ENCODE peak calls at places on chromosomes 2 and 18, in eight cellular contexts. One of them, this sample, is unnamed.

GRCh38 chr2:235832941-235833340 is 335.2 kb downstream of the GBX2 start:
- DNase-seq in HL-60: no peak
- DNase-seq in mucosa of descending colon: no peak
- DNase-seq in mammary epithelial cell: no peak
- DNase-seq in fibroblast of lung: no peak
- DNase-seq in kidney epithelial cell: no peak
- DNase-seq in OCI-LY7: no peak
- DNase-seq in AG04449: no peak
- DNase-seq in this sample: no peak

GRCh38 chr2:65576861-65577601 is 144.6 kb upstream of the SPRED2 start:
- DNase-seq in mammary epithelial cell: peak; percentile 92
- DNase-seq in fibroblast of lung: peak; percentile 92
- DNase-seq in HL-60: no peak
- DNase-seq in mucosa of descending colon: no peak
- DNase-seq in kidney epithelial cell: peak; percentile 92
- DNase-seq in AG04449: peak; percentile 68
- DNase-seq in OCI-LY7: no peak
- DNase-seq in this sample: peak; percentile 95

GRCh38 chr2:20852139-20852538 is 29.2 kb upstream of the LDAH start:
- DNase-seq in mucosa of descending colon: no peak
- DNase-seq in AG04449: no peak
- DNase-seq in fibroblast of lung: no peak
- DNase-seq in kidney epithelial cell: no peak
- DNase-seq in HL-60: no peak
- DNase-seq in mammary epithelial cell: no peak
- DNase-seq in OCI-LY7: no peak
- DNase-seq in this sample: no peak

GRCh38 chr2:74092236-74092635 is 55.5 kb downstream of the BOLA3 start:
- DNase-seq in OCI-LY7: no peak
- DNase-seq in fibroblast of lung: no peak
- DNase-seq in kidney epithelial cell: no peak
- DNase-seq in mucosa of descending colon: no peak
- DNase-seq in AG04449: no peak
- DNase-seq in mammary epithelial cell: no peak
- DNase-seq in HL-60: no peak
- DNase-seq in this sample: no peak

GRCh38 chr18:44411971-44412370 is 268.7 kb upstream of the SETBP1 start:
- DNase-seq in HL-60: no peak
- DNase-seq in fibroblast of lung: no peak
- DNase-seq in kidney epithelial cell: no peak
- DNase-seq in mucosa of descending colon: no peak
- DNase-seq in mammary epithelial cell: peak; percentile 8
- DNase-seq in OCI-LY7: no peak
- DNase-seq in AG04449: no peak
- DNase-seq in this sample: peak; percentile 18

GRCh38 chr2:122300758-122301157 is 545.3 kb downstream of the TSN start:
- DNase-seq in OCI-LY7: peak; percentile 26
- DNase-seq in fibroblast of lung: no peak
- DNase-seq in HL-60: peak; percentile 20
- DNase-seq in mucosa of descending colon: no peak
- DNase-seq in kidney epithelial cell: no peak
- DNase-seq in mammary epithelial cell: peak; percentile 6
- DNase-seq in AG04449: no peak
- DNase-seq in this sample: peak; percentile 2

GRCh38 chr2:105739408-105739807 is 5.3 kb upstream of the NCK2 start:
- DNase-seq in mammary epithelial cell: no peak
- DNase-seq in fibroblast of lung: no peak
- DNase-seq in mucosa of descending colon: no peak
- DNase-seq in HL-60: no peak
- DNase-seq in OCI-LY7: no peak
- DNase-seq in AG04449: no peak
- DNase-seq in kidney epithelial cell: no peak
- DNase-seq in this sample: no peak

GRCh38 chr2:189798312-189799029 is 14.2 kb downstream of the PMS1 start:
- DNase-seq in kidney epithelial cell: no peak
- DNase-seq in AG04449: peak; percentile 21
- DNase-seq in OCI-LY7: peak; percentile 47
- DNase-seq in fibroblast of lung: peak; percentile 83
- DNase-seq in mucosa of descending colon: no peak
- DNase-seq in mammary epithelial cell: peak; percentile 25
- DNase-seq in HL-60: peak; percentile 9
- DNase-seq in this sample: peak; percentile 67

GRCh38 chr2:162074937-162075688 is 1.1 kb upstream of the DPP4 start:
- DNase-seq in mammary epithelial cell: no peak
- DNase-seq in kidney epithelial cell: no peak
- DNase-seq in AG04449: no peak
- DNase-seq in HL-60: no peak
- DNase-seq in OCI-LY7: no peak
- DNase-seq in mucosa of descending colon: no peak
- DNase-seq in fibroblast of lung: no peak
- DNase-seq in this sample: peak; percentile 94

GRCh38 chr2:8132371-8132831 is 549.5 kb upstream of the ID2 start:
- DNase-seq in HL-60: no peak
- DNase-seq in fibroblast of lung: no peak
- DNase-seq in OCI-LY7: no peak
- DNase-seq in AG04449: no peak
- DNase-seq in kidney epithelial cell: no peak
- DNase-seq in mucosa of descending colon: no peak
- DNase-seq in mammary epithelial cell: peak; percentile 66
- DNase-seq in this sample: peak; percentile 37

GRCh38 chr18:73791081-73791480 is 356.6 kb downstream of the FBXO15 start:
- DNase-seq in mucosa of descending colon: no peak
- DNase-seq in HL-60: no peak
- DNase-seq in mammary epithelial cell: no peak
- DNase-seq in AG04449: no peak
- DNase-seq in kidney epithelial cell: no peak
- DNase-seq in OCI-LY7: no peak
- DNase-seq in fibroblast of lung: peak; percentile 54
- DNase-seq in this sample: peak; percentile 82

GRCh38 chr2:152036611-152037469 is 62.0 kb downstream of the CACNB4 start:
- DNase-seq in AG04449: peak; percentile 16
- DNase-seq in fibroblast of lung: peak; percentile 79
- DNase-seq in mammary epithelial cell: peak; percentile 46
- DNase-seq in kidney epithelial cell: no peak
- DNase-seq in mucosa of descending colon: peak; percentile 41
- DNase-seq in OCI-LY7: peak; percentile 67
- DNase-seq in HL-60: peak; percentile 61
- DNase-seq in this sample: peak; percentile 78

GRCh38 chr2:7646661-7647060 is 729.4 kb downstream of the RNF144A start:
- DNase-seq in fibroblast of lung: no peak
- DNase-seq in mucosa of descending colon: no peak
- DNase-seq in OCI-LY7: no peak
- DNase-seq in AG04449: no peak
- DNase-seq in kidney epithelial cell: no peak
- DNase-seq in mammary epithelial cell: no peak
- DNase-seq in HL-60: no peak
- DNase-seq in this sample: no peak

GRCh38 chr2:26692814-26693286 is 328 bp downstream of the KCNK3 start:
- DNase-seq in kidney epithelial cell: no peak
- DNase-seq in mucosa of descending colon: no peak
- DNase-seq in mammary epithelial cell: peak; percentile 18
- DNase-seq in fibroblast of lung: peak; percentile 21
- DNase-seq in AG04449: no peak
- DNase-seq in HL-60: no peak
- DNase-seq in OCI-LY7: no peak
- DNase-seq in this sample: peak; percentile 3

GRCh38 chr2:203209538-203209937 is 29.3 kb upstream of the CYP20A1 start:
- DNase-seq in AG04449: no peak
- DNase-seq in mammary epithelial cell: no peak
- DNase-seq in mucosa of descending colon: no peak
- DNase-seq in fibroblast of lung: peak; percentile 58
- DNase-seq in HL-60: no peak
- DNase-seq in kidney epithelial cell: no peak
- DNase-seq in OCI-LY7: no peak
- DNase-seq in this sample: peak; percentile 18

GRCh38 chr2:152222975-152223638 is 47.5 kb upstream of the STAM2 start:
- DNase-seq in mammary epithelial cell: peak; percentile 68
- DNase-seq in AG04449: peak; percentile 57
- DNase-seq in HL-60: peak; percentile 21
- DNase-seq in fibroblast of lung: peak; percentile 96
- DNase-seq in mucosa of descending colon: peak; percentile 32
- DNase-seq in OCI-LY7: no peak
- DNase-seq in kidney epithelial cell: no peak
- DNase-seq in this sample: peak; percentile 91

GRCh38 chr2:132923787-132924186 is 253.8 kb upstream of the LYPD1 start:
- DNase-seq in OCI-LY7: no peak
- DNase-seq in mammary epithelial cell: peak; percentile 6
- DNase-seq in HL-60: no peak
- DNase-seq in AG04449: peak; percentile 46
- DNase-seq in fibroblast of lung: peak; percentile 92
- DNase-seq in kidney epithelial cell: no peak
- DNase-seq in mucosa of descending colon: no peak
- DNase-seq in this sample: no peak

GRCh38 chr2:96212336-96212735 is 3.7 kb upstream of the STARD7 start:
- DNase-seq in mucosa of descending colon: no peak
- DNase-seq in HL-60: no peak
- DNase-seq in kidney epithelial cell: no peak
- DNase-seq in fibroblast of lung: no peak
- DNase-seq in mammary epithelial cell: no peak
- DNase-seq in OCI-LY7: no peak
- DNase-seq in AG04449: no peak
- DNase-seq in this sample: no peak

GRCh38 chr2:96209729-96210085 is 1.1 kb upstream of the STARD7 start:
- DNase-seq in fibroblast of lung: no peak
- DNase-seq in OCI-LY7: no peak
- DNase-seq in AG04449: no peak
- DNase-seq in HL-60: no peak
- DNase-seq in mammary epithelial cell: no peak
- DNase-seq in mucosa of descending colon: no peak
- DNase-seq in kidney epithelial cell: no peak
- DNase-seq in this sample: no peak

GRCh38 chr2:96214554-96214953 is 5.9 kb upstream of the STARD7 start:
- DNase-seq in mucosa of descending colon: no peak
- DNase-seq in mammary epithelial cell: no peak
- DNase-seq in OCI-LY7: no peak
- DNase-seq in fibroblast of lung: no peak
- DNase-seq in kidney epithelial cell: no peak
- DNase-seq in HL-60: no peak
- DNase-seq in AG04449: no peak
- DNase-seq in this sample: no peak

GRCh38 chr2:96209011-96209728 is 543 bp upstream of the STARD7 start:
- DNase-seq in mammary epithelial cell: no peak
- DNase-seq in HL-60: no peak
- DNase-seq in OCI-LY7: no peak
- DNase-seq in fibroblast of lung: no peak
- DNase-seq in kidney epithelial cell: no peak
- DNase-seq in AG04449: no peak
- DNase-seq in mucosa of descending colon: no peak
- DNase-seq in this sample: no peak

DNA sequence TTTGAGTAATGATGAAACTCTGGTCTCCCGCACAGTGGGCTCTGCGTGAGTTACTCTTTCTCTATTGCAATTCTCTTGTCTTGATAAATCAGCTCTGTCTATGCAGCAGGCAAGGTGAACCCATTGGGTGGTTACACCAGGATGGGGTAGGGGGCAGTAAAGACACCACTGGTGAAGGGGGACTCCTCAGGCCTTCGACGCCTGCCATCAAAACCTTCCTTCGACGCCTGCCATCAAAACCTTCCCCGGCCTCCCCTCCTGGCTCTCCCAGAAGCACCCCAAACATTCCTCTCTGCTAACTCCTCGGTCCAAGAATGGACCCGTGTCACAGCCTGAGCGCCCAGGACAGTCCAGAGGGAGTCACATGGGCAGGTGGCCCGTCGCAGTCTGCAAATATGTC is 4.8 kb upstream of the STARD7 start:
- DNase-seq in mammary epithelial cell: no peak
- DNase-seq in HL-60: no peak
- DNase-seq in OCI-LY7: no peak
- DNase-seq in fibroblast of lung: no peak
- DNase-seq in mucosa of descending colon: no peak
- DNase-seq in kidney epithelial cell: no peak
- DNase-seq in AG04449: no peak
- DNase-seq in this sample: no peak
- TF ChIP-seq CTCF in mammary epithelial cell: no peak
- TF ChIP-seq CTCF in HL-60: no peak
- TF ChIP-seq CTCF in OCI-LY7: peak; percentile 43
- TF ChIP-seq CTCF in fibroblast of lung: no peak
- TF ChIP-seq CTCF in mucosa of descending colon: no peak
- TF ChIP-seq CTCF in kidney epithelial cell: no peak
- TF ChIP-seq CTCF in AG04449: no peak
- TF ChIP-seq CTCF in this sample: no peak

GRCh38 chr2:18311413-18311812 is 249.0 kb downstream of the RDH14 start:
- DNase-seq in HL-60: no peak
- DNase-seq in mammary epithelial cell: no peak
- DNase-seq in kidney epithelial cell: peak; percentile 78
- DNase-seq in mucosa of descending colon: no peak
- DNase-seq in AG04449: peak; percentile 85
- DNase-seq in fibroblast of lung: peak; percentile 55
- DNase-seq in OCI-LY7: no peak
- DNase-seq in this sample: peak; percentile 34
- H3K4me3 ChIP-seq in HL-60: no peak overlapping the region
- H3K4me3 ChIP-seq in mammary epithelial cell: no peak overlapping the region
- H3K4me3 ChIP-seq in kidney epithelial cell: no peak overlapping the region
- H3K4me3 ChIP-seq in mucosa of descending colon: no peak overlapping the region
- H3K4me3 ChIP-seq in AG04449: no peak overlapping the region
- H3K4me3 ChIP-seq in fibroblast of lung: no peak overlapping the region
- H3K4me3 ChIP-seq in OCI-LY7: no peak overlapping the region
- H3K4me3 ChIP-seq in this sample: no peak overlapping the region

DNA sequence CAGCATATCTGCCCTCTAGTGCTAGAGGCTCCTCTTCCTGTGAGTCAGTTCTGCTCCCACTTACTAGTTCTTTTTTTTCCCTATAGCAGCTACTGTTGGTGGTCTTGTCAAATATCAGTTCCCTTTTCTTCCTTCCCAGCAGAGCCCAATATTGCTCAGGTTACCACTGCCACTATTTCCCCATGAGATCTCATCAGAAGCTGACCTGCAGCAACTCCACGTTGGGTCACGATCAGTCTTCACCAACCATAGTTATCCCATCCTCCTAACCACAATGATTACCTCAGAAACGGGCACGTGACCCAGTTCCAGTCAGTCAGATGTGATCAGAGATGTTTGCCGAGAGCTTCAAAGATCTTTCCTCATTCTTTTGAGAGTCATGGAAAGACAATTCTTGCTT is 59.7 kb upstream of the CAPN13 start:
- DNase-seq in mucosa of descending colon: no peak
- DNase-seq in HL-60: peak; percentile 97
- DNase-seq in OCI-LY7: peak; percentile 35
- DNase-seq in mammary epithelial cell: no peak
- DNase-seq in fibroblast of lung: no peak
- DNase-seq in AG04449: no peak
- DNase-seq in kidney epithelial cell: no peak
- DNase-seq in this sample: no peak
- TF ChIP-seq CTCF in mucosa of descending colon: no peak
- TF ChIP-seq CTCF in HL-60: no peak
- TF ChIP-seq CTCF in OCI-LY7: no peak
- TF ChIP-seq CTCF in mammary epithelial cell: no peak
- TF ChIP-seq CTCF in fibroblast of lung: no peak
- TF ChIP-seq CTCF in AG04449: no peak
- TF ChIP-seq CTCF in kidney epithelial cell: no peak
- TF ChIP-seq CTCF in this sample: no peak

DNA sequence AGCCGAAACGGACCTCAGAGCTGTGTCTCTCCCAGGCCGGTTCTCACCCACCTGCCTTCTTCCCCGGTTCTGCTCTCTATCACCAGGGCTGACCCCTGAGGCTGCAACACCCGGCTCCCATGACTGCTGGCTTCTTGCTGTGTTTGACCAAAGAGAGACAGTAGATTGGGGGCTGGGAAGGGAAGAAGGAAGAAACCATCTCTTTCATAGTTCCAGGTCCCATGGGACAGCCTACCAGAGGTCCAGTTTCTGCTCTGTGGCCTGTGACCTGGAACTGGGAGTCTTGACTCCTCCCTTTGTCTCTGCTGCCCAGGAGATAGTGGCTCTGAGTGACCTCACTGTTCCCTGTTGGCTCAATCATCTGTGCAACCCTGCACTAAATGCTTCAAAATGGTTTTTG is 38.1 kb downstream of the ALPK2 start:
- DNase-seq in fibroblast of lung: no peak
- DNase-seq in mucosa of descending colon: no peak
- DNase-seq in kidney epithelial cell: no peak
- DNase-seq in AG04449: no peak
- DNase-seq in OCI-LY7: no peak
- DNase-seq in mammary epithelial cell: no peak
- DNase-seq in HL-60: no peak
- DNase-seq in this sample: peak; percentile 22
- H3K4me3 ChIP-seq in fibroblast of lung: no peak overlapping the region
- H3K4me3 ChIP-seq in mucosa of descending colon: no peak overlapping the region
- H3K4me3 ChIP-seq in kidney epithelial cell: no peak overlapping the region
- H3K4me3 ChIP-seq in AG04449: no peak overlapping the region
- H3K4me3 ChIP-seq in OCI-LY7: no peak overlapping the region
- H3K4me3 ChIP-seq in mammary epithelial cell: no peak overlapping the region
- H3K4me3 ChIP-seq in HL-60: no peak overlapping the region
- H3K4me3 ChIP-seq in this sample: no peak overlapping the region